ENCODE peak calls at places on chromosomes 5 and 9, in four cellular contexts. One of them, this sample, is unnamed.

GRCh38 chr5:158079097-158079496 is 220.2 kb upstream of the CLINT1 start:
- DNase-seq in suprapubic skin: no peak
- DNase-seq in aorta: no peak
- DNase-seq in DND-41: no peak
- DNase-seq in this sample: no peak

GRCh38 chr5:44842491-44843282 is 33.9 kb downstream of the MRPS30 start:
- DNase-seq in suprapubic skin: no peak
- DNase-seq in aorta: no peak
- DNase-seq in DND-41: no peak
- DNase-seq in this sample: no peak

GRCh38 chr9:28547469-28547981 is 974.2 kb upstream of the C9orf72 start:
- DNase-seq in suprapubic skin: no peak
- DNase-seq in aorta: no peak
- DNase-seq in DND-41: no peak
- DNase-seq in this sample: no peak

GRCh38 chr5:175059687-175060194 is 335.4 kb downstream of the MSX2 start:
- DNase-seq in suprapubic skin: no peak
- DNase-seq in aorta: peak; percentile 89
- DNase-seq in DND-41: peak; percentile 12
- DNase-seq in this sample: no peak

GRCh38 chr5:98433673-98434072 is 339.8 kb upstream of the RGMB start:
- DNase-seq in suprapubic skin: no peak
- DNase-seq in aorta: no peak
- DNase-seq in DND-41: no peak
- DNase-seq in this sample: no peak

GRCh38 chr9:82605657-82606031 is 457.3 kb downstream of the RASEF start:
- DNase-seq in suprapubic skin: no peak
- DNase-seq in aorta: no peak
- DNase-seq in DND-41: no peak
- DNase-seq in this sample: no peak

GRCh38 chr5:132679166-132679565 is 5.4 kb downstream of the IL4 start:
- DNase-seq in suprapubic skin: no peak
- DNase-seq in aorta: no peak
- DNase-seq in DND-41: no peak
- DNase-seq in this sample: no peak

GRCh38 chr5:150058480-150059126 is 27.8 kb downstream of the CSF1R start:
- DNase-seq in suprapubic skin: no peak
- DNase-seq in aorta: no peak
- DNase-seq in DND-41: no peak
- DNase-seq in this sample: no peak

GRCh38 chr9:110214553-110214952 is 6.6 kb upstream of the C9orf152 start:
- DNase-seq in suprapubic skin: no peak
- DNase-seq in aorta: no peak
- DNase-seq in DND-41: peak; percentile 42
- DNase-seq in this sample: no peak

GRCh38 chr9:128072144-128073021 is 4.4 kb downstream of the SLC25A25 start:
- DNase-seq in suprapubic skin: peak; percentile 94
- DNase-seq in aorta: peak; percentile 88
- DNase-seq in DND-41: peak; percentile 54
- DNase-seq in this sample: peak; percentile 74

GRCh38 chr5:180095545-180095944 is 24.0 kb upstream of the RNF130 start:
- DNase-seq in suprapubic skin: no peak
- DNase-seq in aorta: no peak
- DNase-seq in DND-41: no peak
- DNase-seq in this sample: no peak

GRCh38 chr5:96624631-96625030 is 37.5 kb upstream of the CAST start:
- DNase-seq in suprapubic skin: no peak
- DNase-seq in aorta: no peak
- DNase-seq in DND-41: no peak
- DNase-seq in this sample: no peak

GRCh38 chr5:82661933-82662332 is 383.8 kb upstream of the RPS23 start:
- DNase-seq in suprapubic skin: no peak
- DNase-seq in aorta: no peak
- DNase-seq in DND-41: no peak
- DNase-seq in this sample: no peak

DNA sequence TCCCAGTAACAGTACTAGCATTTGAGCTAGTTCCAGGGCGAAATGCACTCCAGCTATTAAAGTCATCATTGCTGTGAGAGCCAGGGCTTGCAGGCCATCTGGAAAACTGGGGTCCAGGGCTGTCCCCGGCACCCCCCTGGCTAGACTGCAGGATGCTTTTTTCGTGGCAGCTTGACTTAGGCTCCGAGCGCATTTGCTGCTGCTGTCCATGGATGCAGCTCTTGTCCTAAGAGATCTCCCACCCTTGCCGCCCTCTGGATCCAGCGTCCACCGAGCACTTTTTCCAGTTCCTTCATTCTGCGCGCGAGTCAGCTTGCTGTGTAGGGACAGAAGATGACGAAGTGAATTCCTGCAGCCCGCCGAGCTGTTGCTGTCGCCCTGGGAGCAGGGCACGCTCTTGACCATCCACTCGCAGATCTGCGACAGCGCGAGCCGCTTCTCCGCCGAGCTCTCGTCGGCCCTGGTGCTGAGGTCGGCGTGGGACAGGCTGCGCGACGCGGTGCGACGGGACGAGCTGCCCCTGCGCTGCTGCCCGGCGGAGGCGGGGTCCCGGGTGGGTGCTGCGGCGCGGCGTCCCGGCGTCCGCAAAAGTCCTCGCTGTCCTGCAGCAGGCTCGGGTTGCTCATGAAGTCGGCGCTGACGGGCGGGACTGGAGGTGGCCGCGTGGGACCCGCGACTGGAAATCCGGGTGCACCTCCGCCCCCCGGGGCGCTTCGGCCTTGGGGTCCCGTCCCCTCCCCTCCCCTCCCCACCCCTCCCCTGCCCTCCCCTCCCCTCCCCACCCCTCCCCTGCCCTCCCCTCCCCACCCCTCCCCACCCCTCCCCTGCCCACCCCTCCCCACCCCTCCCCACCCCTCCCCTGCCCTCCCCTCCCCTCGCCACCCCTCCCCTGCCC is 30.6 kb downstream of the OR2V1 start:
- DNase-seq in suprapubic skin: no peak
- DNase-seq in aorta: no peak
- DNase-seq in DND-41: no peak
- DNase-seq in this sample: peak; percentile 59
- H3K4me3 ChIP-seq in suprapubic skin: no peak overlapping the region
- H3K4me3 ChIP-seq in aorta: no peak overlapping the region
- H3K4me3 ChIP-seq in DND-41: no peak overlapping the region
- H3K4me3 ChIP-seq in this sample: no peak overlapping the region

GRCh38 chr9:122226758-122227575 is 1.8 kb downstream of the LHX6 start:
- DNase-seq in suprapubic skin: no peak
- DNase-seq in aorta: no peak
- DNase-seq in DND-41: no peak
- DNase-seq in this sample: no peak

GRCh38 chr9:122226142-122226757 is 2.5 kb downstream of the LHX6 start:
- DNase-seq in suprapubic skin: no peak
- DNase-seq in aorta: no peak
- DNase-seq in DND-41: no peak
- DNase-seq in this sample: no peak

GRCh38 chr9:122227576-122227903 is 1.2 kb downstream of the LHX6 start:
- DNase-seq in suprapubic skin: no peak
- DNase-seq in aorta: no peak
- DNase-seq in DND-41: no peak
- DNase-seq in this sample: no peak

GRCh38 chr9:122228906-122229837 is at the start of gene LHX6:
- DNase-seq in suprapubic skin: no peak
- DNase-seq in aorta: no peak
- DNase-seq in DND-41: no peak
- DNase-seq in this sample: no peak

GRCh38 chr9:122228191-122228905 is 409 bp downstream of the LHX6 start:
- DNase-seq in suprapubic skin: no peak
- DNase-seq in aorta: no peak
- DNase-seq in DND-41: no peak
- DNase-seq in this sample: no peak
- H3K27me3 ChIP-seq in suprapubic skin: peaks cover 81% of the 10 kb centered on the region
- H3K27me3 ChIP-seq in aorta: no peaks in the 10 kb centered on the region
- H3K27me3 ChIP-seq in DND-41: peaks cover 6% of the 10 kb centered on the region
- H3K27me3 ChIP-seq in this sample: peaks cover 63% of the 10 kb centered on the region

DNA sequence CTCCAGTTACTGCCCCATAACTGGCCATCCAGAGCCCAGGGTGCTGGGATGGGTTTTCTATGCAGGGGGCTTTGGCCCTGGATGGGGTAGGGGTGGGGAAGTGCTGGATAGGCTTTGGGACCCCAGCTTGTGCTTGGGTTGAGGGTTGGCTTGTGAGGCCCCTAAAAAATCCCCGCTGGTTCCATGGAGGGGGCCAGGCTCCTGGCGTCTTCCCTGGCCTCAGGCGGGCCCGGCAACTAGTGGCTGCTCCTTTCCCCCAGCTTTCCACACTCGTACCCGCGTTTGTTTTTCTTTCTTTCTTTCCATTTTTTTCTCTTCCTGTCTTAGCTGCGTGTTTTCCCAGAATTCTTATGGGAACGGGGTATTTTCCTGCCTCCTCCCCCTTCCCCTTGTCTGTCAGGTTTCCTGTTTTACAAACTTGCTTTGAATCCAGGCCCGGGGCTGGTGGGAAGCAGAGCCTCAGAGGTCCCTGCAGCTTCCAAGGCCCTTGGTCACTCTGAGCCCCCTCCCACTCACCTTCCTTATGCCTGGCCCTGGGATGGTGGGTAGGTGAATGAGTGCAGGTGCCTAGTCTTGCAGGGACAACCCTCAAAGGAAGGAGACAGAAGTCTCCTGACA is 40.2 kb downstream of the RGS3 start:
- DNase-seq in suprapubic skin: no peak
- DNase-seq in aorta: no peak
- DNase-seq in DND-41: no peak
- DNase-seq in this sample: no peak
- H3K4me3 ChIP-seq in suprapubic skin: peak overlapping the region; percentile 34
- H3K4me3 ChIP-seq in aorta: no peak overlapping the region
- H3K4me3 ChIP-seq in DND-41: no peak overlapping the region
- H3K4me3 ChIP-seq in this sample: peak overlapping the region; percentile 48

DNA sequence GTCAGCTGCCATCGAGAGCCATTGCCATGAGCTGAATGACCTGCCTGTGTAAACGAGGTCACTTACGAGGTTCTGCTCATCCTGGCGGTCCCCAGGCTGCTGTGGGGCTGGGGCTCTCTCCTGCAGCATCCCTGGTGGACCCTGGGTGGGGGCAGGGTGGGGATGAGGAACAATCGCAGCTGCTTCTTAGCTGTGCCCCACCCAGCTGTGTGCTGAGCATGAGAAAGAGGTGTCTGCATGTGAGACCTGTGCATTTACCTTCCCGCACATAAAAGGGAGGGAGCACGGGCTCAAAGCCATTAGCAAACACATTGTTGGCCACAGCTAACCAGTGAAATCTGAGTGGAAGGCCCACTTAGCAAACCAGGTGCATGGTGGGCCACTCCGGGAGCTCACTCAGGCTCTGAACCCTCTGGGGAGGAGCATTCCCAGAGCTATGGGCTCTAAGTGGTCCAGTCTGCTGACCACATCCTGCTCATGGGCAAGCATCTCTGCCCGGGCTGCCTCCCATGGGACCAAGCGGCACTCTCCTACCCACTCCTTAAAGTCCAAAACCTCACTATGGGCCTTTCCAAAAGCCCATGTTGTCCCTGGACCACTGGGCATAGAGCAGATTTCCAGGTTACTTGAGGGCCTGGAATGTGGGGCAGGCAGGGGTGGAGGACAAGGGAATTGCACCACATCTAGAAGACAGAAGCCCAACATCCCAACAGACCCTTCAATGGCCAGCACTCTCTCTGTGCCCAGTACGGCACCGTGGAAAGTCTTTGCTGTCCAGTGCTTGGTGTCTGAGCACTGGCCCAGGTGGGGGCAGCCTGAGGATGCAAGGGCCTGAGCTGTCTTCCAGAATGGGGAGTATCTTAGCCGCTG is 41.1 kb upstream of the OLFM1 start:
- DNase-seq in suprapubic skin: peak; percentile 35
- DNase-seq in aorta: peak; percentile 63
- DNase-seq in DND-41: no peak
- DNase-seq in this sample: no peak
- H3K27me3 ChIP-seq in suprapubic skin: peaks cover 36% of the 10 kb centered on the region
- H3K27me3 ChIP-seq in aorta: no peaks in the 10 kb centered on the region
- H3K27me3 ChIP-seq in DND-41: no peaks in the 10 kb centered on the region
- H3K27me3 ChIP-seq in this sample: peaks cover 4% of the 10 kb centered on the region

DNA sequence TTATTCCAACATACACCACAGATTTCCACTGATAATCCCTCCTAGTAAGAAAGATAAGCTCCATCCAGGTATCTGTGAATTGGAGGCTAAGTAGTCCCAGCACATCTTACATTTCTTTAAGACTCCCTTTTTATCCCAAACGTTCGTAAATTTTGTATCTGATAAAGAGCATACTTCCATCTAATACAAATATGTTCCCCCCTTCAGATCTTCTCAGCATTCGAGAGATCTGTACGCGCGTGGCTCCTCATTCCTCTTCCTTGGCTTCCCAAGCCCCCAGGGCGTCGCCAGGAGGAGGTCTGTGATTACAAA is 20.0 kb downstream of the CDKN2A start:
- DNase-seq in suprapubic skin: no peak
- DNase-seq in aorta: no peak
- DNase-seq in DND-41: no peak
- DNase-seq in this sample: no peak
- H3K4me3 ChIP-seq in suprapubic skin: peak overlapping the region; percentile 54
- H3K4me3 ChIP-seq in aorta: peak overlapping the region; percentile 3
- H3K4me3 ChIP-seq in DND-41: peak overlapping the region; percentile 55
- H3K4me3 ChIP-seq in this sample: peak overlapping the region; percentile 52

DNA sequence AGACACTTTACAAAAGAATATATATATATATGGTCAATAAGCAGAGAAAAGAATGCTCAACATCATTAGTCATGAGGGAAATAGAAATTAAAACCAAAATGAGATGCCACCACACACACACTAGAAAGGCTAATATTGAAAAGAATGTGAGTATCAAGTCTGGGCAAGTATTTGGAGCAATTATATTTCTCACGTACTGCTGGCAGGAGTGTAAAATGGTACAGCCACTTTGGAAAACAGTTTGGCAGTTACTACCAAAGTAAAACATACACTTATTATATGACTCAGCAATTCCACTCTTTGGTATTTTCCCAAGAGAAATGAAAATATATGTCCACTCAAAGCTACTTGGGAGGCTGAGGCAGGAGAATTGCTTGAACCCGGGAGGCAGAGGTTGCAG is 29.8 kb downstream of the NEUROG1 start:
- DNase-seq in suprapubic skin: no peak
- DNase-seq in aorta: no peak
- DNase-seq in DND-41: no peak
- DNase-seq in this sample: no peak
- H3K27me3 ChIP-seq in suprapubic skin: peaks cover 15% of the 10 kb centered on the region
- H3K27me3 ChIP-seq in aorta: no peaks in the 10 kb centered on the region
- H3K27me3 ChIP-seq in DND-41: peaks cover 34% of the 10 kb centered on the region
- H3K27me3 ChIP-seq in this sample: peaks cover 63% of the 10 kb centered on the region

This sample was measured in upper lobe of right lung.